ENCODE peak calls at places on chromosomes 4 and X, in five cellular contexts. Q is GM12865, J is epithelial cell of esophagus, B is right lobe of liver, E is foreskin fibroblast. D is an unnamed sample.
A peak's percentile ranks its signal among the peaks of the same experiment; 100 is the strongest.

GRCh38 chr4:126779001-126779400 is 853.8 kb upstream of the INTU start:
- DNase-seq in Q (no peak), B (no peak), E (no peak), J (no peak), D (no peak)

GRCh38 chr4:21451032-21451431 is 497.5 kb downstream of the KCNIP4 start:
- DNase-seq in B (no peak), E (peak; percentile 28), J (peak; percentile 51), Q (no peak), D (peak; percentile 74)

GRCh38 chrX:23372220-23372902 is 37.7 kb downstream of the PTCHD1 start:
- DNase-seq in Q (no peak), J (no peak), B (no peak), E (no peak), D (peak; percentile 8)

GRCh38 chr4:99091174-99091573 is 2.6 kb upstream of the ADH5 start:
- DNase-seq in J (peak; percentile 9), B (no peak), E (no peak), Q (peak; percentile 11), D (peak; percentile 19)

GRCh38 chr4:76090241-76090691 is 15.8 kb downstream of the ART3 start:
- DNase-seq in B (no peak), Q (peak; percentile 7), E (peak; percentile 68), J (peak; percentile 97), D (peak; percentile 22)

GRCh38 chrX:153590961-153591956 is 7.7 kb downstream of the CCNQ start:
- DNase-seq in E (no peak), Q (no peak), J (no peak), B (no peak), D (no peak)

GRCh38 chr4:2667428-2667827 is 88.7 kb downstream of the TNIP2 start:
- DNase-seq in B (no peak), Q (no peak), E (no peak), J (no peak), D (peak; percentile 13)

GRCh38 chr4:54941994-54942552 is 183.3 kb downstream of the KDR start:
- DNase-seq in J (no peak), E (no peak), Q (peak; percentile 38), B (no peak), D (no peak)

GRCh38 chr4:124184767-124185166 is 527.8 kb downstream of the ANKRD50 start:
- DNase-seq in E (no peak), B (no peak), J (no peak), Q (peak; percentile 3), D (no peak)

GRCh38 chr4:147735413-147736301 is 3.8 kb downstream of the ARHGAP10 start:
- DNase-seq in B (no peak), Q (peak; percentile 71), J (no peak), E (no peak), D (no peak)

GRCh38 chr4:56976283-56976877 is 1.0 kb downstream of the NOA1 start:
- DNase-seq in J (peak; percentile 13), B (peak; percentile 57), Q (peak; percentile 17), E (no peak), D (no peak)

GRCh38 chrX:43949669-43950068 is 23.5 kb downstream of the NDP start:
- DNase-seq in E (no peak), J (peak; percentile 15), B (peak; percentile 61), Q (peak; percentile 19), D (no peak)

GRCh38 chr4:23686169-23686903 is 203.5 kb downstream of the PPARGC1A start:
- DNase-seq in J (no peak), E (no peak), B (no peak), Q (no peak), D (no peak)

GRCh38 chr4:62912531-62912930 is 1496.7 kb downstream of the TECRL start:
- DNase-seq in B (no peak), E (no peak), Q (no peak), J (no peak), D (no peak)

GRCh38 chr4:24836843-24837242 is 41.5 kb downstream of the SOD3 start:
- DNase-seq in J (no peak), E (no peak), Q (no peak), B (no peak), D (no peak)

GRCh38 chrX:644304-645023 is 13.9 kb downstream of the SHOX start:
- DNase-seq in J (no peak), B (no peak), Q (no peak), E (no peak), D (no peak)
- H3K4me3 ChIP-seq in J (no peak overlapping the region), B (no peak overlapping the region), Q (no peak overlapping the region), E (no peak overlapping the region), D (no peak overlapping the region)

DNA sequence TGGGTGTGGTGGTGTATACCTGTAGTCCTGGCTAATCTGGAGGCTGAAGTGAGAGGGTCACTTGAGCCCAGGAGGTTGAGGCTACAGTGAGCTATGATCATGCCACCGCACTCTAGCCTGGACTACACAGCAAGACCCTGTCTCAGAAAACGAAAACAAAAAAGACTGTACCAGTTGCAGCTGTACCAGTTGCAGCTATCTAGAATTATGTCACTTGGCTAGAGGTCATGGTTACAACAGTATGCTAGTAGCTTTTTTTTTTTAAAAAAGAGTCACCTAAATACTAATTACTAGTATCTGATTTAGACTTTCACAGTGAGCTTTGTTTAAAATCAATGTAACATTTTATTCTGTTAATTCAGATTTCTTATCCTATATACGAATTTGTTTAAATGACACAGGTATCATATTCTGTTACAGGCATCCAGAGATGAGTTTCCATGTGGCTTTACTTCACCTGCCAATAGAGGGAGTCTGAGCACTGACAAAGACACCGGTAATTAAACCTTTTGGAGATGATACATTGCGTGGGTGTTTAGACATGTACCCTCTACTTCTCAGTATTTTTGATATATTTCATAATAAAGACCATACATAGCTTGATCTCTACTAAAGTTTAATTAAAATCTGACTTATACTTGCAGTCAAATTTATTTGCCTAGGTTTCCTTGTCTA is 100.2 kb upstream of the IL13RA1 start:
- DNase-seq in E (no peak), Q (peak; percentile 6), B (no peak), J (peak; percentile 50), D (no peak)
- TF ChIP-seq CTCF in E (peak; percentile 24), Q (peak; percentile 18), B (peak; percentile 56), J (peak; percentile 64), D (peak; percentile 40)

GRCh38 chr4:6472387-6473263 is at the start of gene PPP2R2C:
- DNase-seq in E (no peak), B (no peak), Q (no peak), J (no peak), D (no peak)
- H3K4me3 ChIP-seq in E (no peak within 1 kb of the TSS), B (no peak within 1 kb of the TSS), Q (no peak within 1 kb of the TSS), J (no peak within 1 kb of the TSS), D (no peak within 1 kb of the TSS)

DNA sequence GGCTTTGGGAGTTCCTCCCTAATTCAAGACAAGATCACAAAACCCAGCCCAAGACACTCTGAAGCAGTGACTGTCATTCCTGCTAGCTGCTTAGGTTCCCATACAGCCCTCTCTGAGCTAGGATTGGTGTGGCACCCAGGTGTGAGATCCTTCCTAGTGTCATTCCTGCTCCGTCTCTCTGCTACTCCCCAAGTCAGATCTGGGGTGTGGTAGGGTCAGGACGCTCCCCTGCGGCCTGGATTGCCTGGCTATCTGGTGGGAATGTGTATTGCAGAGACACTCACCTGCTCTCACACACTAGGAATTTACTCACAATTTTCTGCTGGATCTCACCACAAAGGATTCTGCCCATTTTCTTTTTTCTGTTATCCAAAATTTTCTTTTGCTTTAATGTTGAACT is 560.8 kb upstream of the ATOH1 start:
- DNase-seq in Q (no peak), J (no peak), E (no peak), B (no peak), D (no peak)
- TF ChIP-seq CTCF in Q (no peak), J (no peak), E (no peak), B (no peak), D (no peak)

GRCh38 chr4:77154074-77154473 is 2.9 kb upstream of the CCNG2 start:
- DNase-seq in J (no peak), B (no peak), E (no peak), Q (peak; percentile 44), D (no peak)
- H3K4me3 ChIP-seq in J (no peak overlapping the region), B (no peak overlapping the region), E (no peak overlapping the region), Q (no peak overlapping the region), D (no peak overlapping the region)

GRCh38 chrX:94576367-94577004 is 902.5 kb downstream of the FAM133A start:
- DNase-seq in E (no peak), B (no peak), J (peak; percentile 2), Q (no peak), D (no peak)
- TF ChIP-seq CTCF in E (no peak), B (peak; percentile 21), J (peak; percentile 12), Q (no peak), D (no peak)

DNA sequence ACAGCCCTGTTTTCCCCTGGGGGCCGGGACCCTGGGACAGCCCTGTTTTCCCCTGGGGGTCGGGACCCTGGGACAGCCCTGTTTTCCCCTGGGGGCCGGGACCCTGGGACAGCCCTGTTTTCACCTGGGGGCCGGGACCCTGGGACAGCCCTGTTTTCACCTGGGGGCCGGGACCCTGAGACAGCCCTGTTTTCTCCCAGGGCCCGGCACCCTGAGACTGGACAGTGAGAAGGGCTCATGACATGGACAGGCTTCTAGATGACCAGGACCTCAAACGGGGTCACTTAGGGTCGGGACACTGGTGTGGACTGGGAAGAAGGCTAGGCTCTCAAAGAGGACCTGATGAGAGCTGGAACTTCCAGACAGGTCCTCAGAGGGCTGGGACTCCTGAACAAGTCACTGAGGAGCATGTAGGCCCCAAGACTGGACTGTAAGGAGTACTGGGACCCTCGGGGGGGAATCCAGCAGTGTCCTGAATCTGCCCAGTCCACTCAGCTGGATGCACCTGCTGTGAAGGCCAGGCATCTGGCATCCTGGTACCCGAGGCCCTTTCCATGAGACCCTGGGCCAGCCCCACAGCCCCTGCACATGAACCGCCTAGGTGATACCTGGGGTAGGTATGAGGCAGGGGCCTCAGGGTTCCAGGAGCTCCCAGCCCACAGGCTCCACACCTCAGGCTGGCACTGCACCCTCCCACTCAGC is 2.4 kb downstream of the PCGF3 start:
- DNase-seq in E (no peak), B (peak; percentile 49), J (no peak), Q (no peak), D (no peak)
- H3K4me3 ChIP-seq in E (no peak overlapping the region), B (no peak overlapping the region), J (no peak overlapping the region), Q (no peak overlapping the region), D (no peak overlapping the region)